ENCODE peak calls at places on chromosomes 11 and 22, in five cellular contexts. V is activated T-cell treated with anti-CD3 and anti-CD28 coated beads, Interleukin-2, amount 50 U/mL, for 1 hour; X is NCI-H1105 treated with DMSO at 0.1 percent for 48 hours; A is SK-MEL-5; E is brain pericyte. Y is an unnamed sample.
A peak's percentile ranks its signal among the peaks of the same experiment; 100 is the strongest.

GRCh38 chr11:111185259-111185658 is 60.3 kb upstream of the POU2AF2 start:
- DNase-seq in X (no peak), A (no peak), V (no peak), E (peak; percentile 41), Y (no peak)

GRCh38 chr22:48288541-48288940 is 1526.1 kb downstream of the TBC1D22A start:
- DNase-seq in V (no peak), E (no peak), X (no peak), A (no peak), Y (no peak)

GRCh38 chr11:95330332-95330731 is 99.3 kb upstream of the SESN3 start:
- DNase-seq in E (no peak), X (peak; percentile 32), V (no peak), A (no peak), Y (no peak)

GRCh38 chr11:125903753-125904659 is at the start of gene DDX25:
- DNase-seq in X (peak; percentile 42), E (no peak), V (peak; percentile 25), A (peak; percentile 27), Y (peak; percentile 79)

GRCh38 chr22:18067121-18067520 is 10.7 kb upstream of the PEX26 start:
- DNase-seq in X (no peak), A (no peak), E (no peak), V (no peak), Y (no peak)

GRCh38 chr11:47946682-47947575 is 33.4 kb upstream of the PTPRJ start:
- DNase-seq in E (peak; percentile 25), A (peak; percentile 41), V (no peak), X (no peak), Y (peak; percentile 7)

GRCh38 chr11:111598546-111598945 is 3.7 kb upstream of the SIK2 start:
- DNase-seq in A (no peak), V (no peak), E (no peak), X (no peak), Y (no peak)

GRCh38 chr22:33579448-33580093 is 340.7 kb downstream of the LARGE1 start:
- DNase-seq in X (peak; percentile 14), E (no peak), V (no peak), A (peak; percentile 91), Y (peak; percentile 33)

GRCh38 chr11:31806944-31807790 is 4.0 kb downstream of the PAX6 start:
- DNase-seq in X (no peak), V (no peak), A (no peak), E (no peak), Y (no peak)

GRCh38 chr11:123509737-123510578 is 79.9 kb downstream of the GRAMD1B start:
- DNase-seq in E (peak; percentile 24), V (no peak), A (no peak), X (no peak), Y (peak; percentile 89)

GRCh38 chr11:120815260-120816100 is 208.4 kb upstream of the TBCEL start:
- DNase-seq in V (no peak), X (no peak), E (no peak), A (no peak), Y (no peak)

GRCh38 chr22:23077627-23078461 is 7.5 kb downstream of the GNAZ start:
- DNase-seq in A (no peak), E (no peak), X (no peak), V (no peak), Y (no peak)

GRCh38 chr11:120218695-120219033 is 7.8 kb downstream of the OAF start:
- DNase-seq in A (no peak), E (no peak), V (no peak), X (no peak), Y (no peak)

GRCh38 chr11:114846040-114846791 is 167.9 kb downstream of the NXPE2 start:
- DNase-seq in A (peak; percentile 4), X (no peak), V (no peak), E (no peak), Y (peak; percentile 48)

GRCh38 chr11:75654314-75654713 is 14.5 kb downstream of the MAP6 start:
- DNase-seq in A (no peak), E (no peak), X (no peak), V (no peak), Y (no peak)

GRCh38 chr11:119318240-119319135 is 1.6 kb upstream of the MCAM start:
- DNase-seq in E (no peak), A (no peak), X (no peak), V (no peak), Y (peak; percentile 43)

GRCh38 chr22:37893583-37893983 is 12.5 kb upstream of the MICALL1 start:
- DNase-seq in X (no peak), A (no peak), E (no peak), V (no peak), Y (no peak)

GRCh38 chr11:115168229-115168671 is 336.0 kb downstream of the CADM1 start:
- DNase-seq in E (no peak), V (no peak), X (peak; percentile 36), A (no peak), Y (no peak)

GRCh38 chr11:26245046-26245445 is 86.9 kb upstream of the ANO3 start:
- DNase-seq in E (no peak), X (no peak), V (no peak), A (no peak), Y (no peak)

GRCh38 chr11:115660072-115660805 is 156.0 kb upstream of the CADM1 start:
- DNase-seq in E (no peak), A (no peak), X (no peak), V (no peak), Y (no peak)

GRCh38 chr22:20567371-20567847 is 60.0 kb downstream of the MED15 start:
- DNase-seq in A (no peak), X (no peak), E (no peak), V (no peak), Y (no peak)

GRCh38 chr11:71215372-71215965 is 36.9 kb downstream of the SHANK2 start:
- DNase-seq in A (no peak), E (no peak), V (no peak), X (no peak), Y (no peak)

GRCh38 chr22:45261407-45262088 is 20.9 kb upstream of the KIAA0930 start:
- DNase-seq in V (no peak), A (no peak), X (peak; percentile 62), E (no peak), Y (no peak)

GRCh38 chr11:30244255-30244654 is 13.4 kb downstream of the FSHB start:
- DNase-seq in A (no peak), X (no peak), E (no peak), V (no peak), Y (no peak)